ENCODE peak calls at places on chromosomes 13 and 19, in five cellular contexts. C is breast epithelium, P is PC-3, G is endothelial cell of umbilical vein, O is stomach. Y is an unnamed sample.

GRCh38 chr19:46746281-46746965 is at the start of gene STRN4:
- DNase-seq in C (no peak), G (no peak), O (peak), P (peak), Y (no peak)

GRCh38 chr13:27450921-27451461 is 627 bp upstream of the MTIF3 start:
- DNase-seq in P (peak), C (peak), G (peak), O (peak), Y (peak)

GRCh38 chr19:38815059-38816001 is 2.6 kb upstream of the LGALS4 start:
- DNase-seq in C (no peak), O (no peak), G (no peak), P (no peak), Y (no peak)

GRCh38 chr19:2476451-2477140 is 669 bp downstream of the GADD45B start:
- DNase-seq in G (peak), O (peak), C (no peak), P (peak), Y (no peak)

GRCh38 chr13:107518292-107518691 is 697.0 kb downstream of the LIG4 start:
- DNase-seq in C (no peak), P (peak), G (peak), O (no peak), Y (no peak)

GRCh38 chr13:30731658-30732390 is 3.5 kb upstream of the ALOX5AP start:
- DNase-seq in O (no peak), P (no peak), G (no peak), C (no peak), Y (no peak)

GRCh38 chr13:111210488-111210887 is 95.4 kb downstream of the ARHGEF7 start:
- DNase-seq in G (peak), P (peak), C (no peak), O (no peak), Y (peak)

GRCh38 chr19:12792048-12792852 is 964 bp downstream of the JUNB start:
- DNase-seq in C (peak), O (peak), G (peak), P (peak), Y (peak)

GRCh38 chr19:776549-776948 is 20.7 kb upstream of the PTBP1 start:
- DNase-seq in O (no peak), G (no peak), P (no peak), C (no peak), Y (peak)

GRCh38 chr19:32373614-32374295 is 28.3 kb downstream of the ZNF507 start:
- DNase-seq in O (peak), P (peak), C (peak), G (peak), Y (peak)

GRCh38 chr13:38530492-38530891 is 156.4 kb upstream of the FREM2 start:
- DNase-seq in C (no peak), P (peak), O (no peak), G (no peak), Y (peak)

GRCh38 chr19:46736544-46737274 is 9.1 kb upstream of the FKRP start:
- DNase-seq in C (no peak), P (no peak), O (peak), G (no peak), Y (no peak)

GRCh38 chr13:87671031-87671823 is at the start of gene SLITRK5:
- DNase-seq in C (no peak), O (peak), G (peak), P (peak), Y (peak)

GRCh38 chr13:73809561-73809960 is 324.6 kb downstream of the KLF12 start:
- DNase-seq in P (peak), G (peak), C (no peak), O (no peak), Y (peak)

GRCh38 chr19:47720669-47721068 is 7.4 kb downstream of the EHD2 start:
- DNase-seq in P (no peak), G (no peak), O (no peak), C (no peak), Y (no peak)

GRCh38 chr13:51380269-51380668 is 40.8 kb downstream of the SERPINE3 start:
- DNase-seq in G (peak), C (no peak), P (peak), O (no peak), Y (peak)

GRCh38 chr19:13255041-13255718 is 105.0 kb downstream of the IER2 start:
- DNase-seq in O (no peak), G (no peak), P (no peak), C (no peak), Y (no peak)

GRCh38 chr19:44882063-44882462 is 9.0 kb upstream of the TOMM40 start:
- DNase-seq in P (no peak), O (no peak), G (no peak), C (no peak), Y (no peak)

GRCh38 chr13:111289251-111289650 is 31.2 kb upstream of the TEX29 start:
- DNase-seq in G (no peak), P (no peak), O (no peak), C (no peak), Y (no peak)

GRCh38 chr13:62357887-62358645 is 942.4 kb upstream of the PCDH20 start:
- DNase-seq in O (no peak), P (peak), G (peak), C (no peak), Y (peak)

GRCh38 chr13:95676775-95677563 is at the start of gene DNAJC3:
- DNase-seq in O (peak), P (peak), C (peak), G (peak), Y (peak)

GRCh38 chr19:18788782-18789421 is 2.2 kb downstream of the COMP start:
- DNase-seq in C (no peak), P (no peak), G (no peak), O (no peak), Y (no peak)

GRCh38 chr13:24511824-24512207 is 762 bp downstream of the PARP4 start:
- DNase-seq in O (no peak), G (no peak), C (no peak), P (no peak), Y (no peak)

GRCh38 chr19:43754562-43755255 is at the start of gene SMG9:
- DNase-seq in O (peak), C (peak), G (peak), P (peak), Y (peak)

GRCh38 chr13:87736849-87737400 is 65.8 kb downstream of the SLITRK5 start:
- DNase-seq in C (no peak), O (no peak), P (no peak), G (no peak), Y (peak)

GRCh38 chr19:1598777-1599459 is 6.3 kb upstream of the MBD3 start:
- DNase-seq in C (no peak), O (no peak), P (no peak), G (no peak), Y (no peak)

GRCh38 chr13:29496241-29496712 is 99.2 kb downstream of the SLC7A1 start:
- DNase-seq in C (no peak), P (peak), O (peak), G (no peak), Y (peak)

GRCh38 chr19:2274937-2275535 is 6.9 kb downstream of the PEAK3 start:
- DNase-seq in P (peak), G (peak), C (peak), O (peak), Y (no peak)

GRCh38 chr13:108915634-108916497 is 286.5 kb downstream of the MYO16 start:
- DNase-seq in G (peak), O (peak), P (peak), C (peak), Y (peak)

GRCh38 chr13:28754698-28755545 is 36.2 kb upstream of the SLC46A3 start:
- DNase-seq in P (peak), C (no peak), G (peak), O (no peak), Y (no peak)

GRCh38 chr13:44272692-44273091 is 100.9 kb upstream of the SERP2 start:
- DNase-seq in P (no peak), G (no peak), C (no peak), O (no peak), Y (no peak)

GRCh38 chr19:42048992-42049391 is 21.0 kb downstream of the GRIK5 start:
- DNase-seq in P (peak), O (no peak), G (no peak), C (no peak), Y (peak)

GRCh38 chr19:1529430-1529816 is 5.5 kb downstream of the PLK5 start:
- DNase-seq in C (no peak), O (no peak), P (no peak), G (no peak), Y (no peak)

GRCh38 chr19:45547965-45548609 is 36.5 kb downstream of the OPA3 start:
- DNase-seq in O (no peak), C (peak), P (peak), G (no peak), Y (peak)

GRCh38 chr13:36261976-36262375 is 35.6 kb downstream of the CCDC169 start:
- DNase-seq in C (no peak), O (no peak), G (no peak), P (no peak), Y (no peak)

GRCh38 chr19:18769989-18770528 is 21.0 kb downstream of the COMP start:
- DNase-seq in C (no peak), O (no peak), G (no peak), P (no peak), Y (no peak)

GRCh38 chr13:82657471-82657870 is 1224.8 kb downstream of the SLITRK1 start:
- DNase-seq in O (no peak), P (no peak), C (no peak), G (no peak), Y (no peak)

GRCh38 chr19:558770-559439 is 13.5 kb upstream of the BSG start:
- DNase-seq in P (no peak), C (peak), O (peak), G (no peak), Y (no peak)

GRCh38 chr13:50812242-50812641 is 31.2 kb downstream of the DLEU7 start:
- DNase-seq in P (no peak), O (no peak), C (no peak), G (no peak), Y (no peak)

GRCh38 chr13:101490400-101491015 is 38.0 kb downstream of the ITGBL1 start:
- DNase-seq in O (no peak), C (no peak), P (peak), G (peak), Y (peak)

GRCh38 chr13:67063036-67063435 is 167.1 kb downstream of the PCDH9 start:
- DNase-seq in C (peak), G (no peak), P (no peak), O (no peak), Y (no peak)
- TF ChIP-seq CTCF in C (no peak), G (no peak), P (no peak), O (no peak), Y (no peak)

GRCh38 chr13:20812890-20813289 is 39.1 kb upstream of the EEF1AKMT1 start:
- DNase-seq in P (no peak), O (no peak), G (peak), C (no peak), Y (no peak)

GRCh38 chr13:20819715-20820114 is 46.0 kb upstream of the EEF1AKMT1 start:
- DNase-seq in C (no peak), G (no peak), P (no peak), O (no peak), Y (no peak)

GRCh38 chr13:20814224-20814910 is 40.6 kb upstream of the EEF1AKMT1 start:
- DNase-seq in C (peak), G (peak), P (peak), O (peak), Y (peak)

GRCh38 chr13:20810808-20811207 is 37.0 kb upstream of the EEF1AKMT1 start:
- DNase-seq in C (no peak), P (no peak), G (no peak), O (no peak), Y (no peak)

DNA sequence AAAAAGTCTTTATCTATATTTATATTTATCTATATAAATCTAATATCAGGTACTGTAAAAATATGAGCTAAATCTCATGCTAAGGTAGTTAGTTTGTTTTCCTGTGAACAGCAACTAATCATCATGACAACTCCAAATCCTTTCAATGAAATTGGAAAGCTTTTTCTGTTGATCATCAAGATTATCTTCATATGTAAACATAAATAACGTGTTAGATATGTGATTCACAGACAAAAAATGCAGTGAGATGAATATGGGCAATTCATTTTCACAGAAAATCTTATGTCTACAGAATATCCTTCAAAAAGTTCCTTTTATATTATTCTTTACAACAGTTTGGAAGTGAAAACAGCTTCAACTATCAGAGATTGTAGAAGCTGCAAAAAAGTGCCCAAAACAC is 41.7 kb upstream of the EEF1AKMT1 start:
- DNase-seq in P (peak), O (no peak), C (no peak), G (peak), Y (no peak)
- H3K27ac ChIP-seq in P (no peak), O (peak), C (peak), G (peak), Y (no peak)

GRCh38 chr19:50728084-50728737 is 5.0 kb downstream of the CLEC11A start:
- DNase-seq in G (peak), P (no peak), C (peak), O (peak), Y (no peak)

GRCh38 chr19:50724522-50725217 is 1.5 kb downstream of the CLEC11A start:
- DNase-seq in O (peak), P (peak), C (peak), G (peak), Y (peak)

GRCh38 chr19:50725218-50725931 is 2.2 kb downstream of the CLEC11A start:
- DNase-seq in G (no peak), C (no peak), O (no peak), P (no peak), Y (no peak)

GRCh38 chr19:50725932-50726230 is 2.7 kb downstream of the CLEC11A start:
- DNase-seq in C (no peak), G (no peak), O (no peak), P (no peak), Y (no peak)

GRCh38 chr19:50729894-50730293 is 6.7 kb downstream of the CLEC11A start:
- DNase-seq in P (no peak), C (no peak), G (no peak), O (no peak), Y (no peak)
- TF ChIP-seq CTCF in P (no peak), C (no peak), G (no peak), O (no peak), Y (no peak)

GRCh38 chr13:60169239-60170031 is 5.7 kb upstream of the DIAPH3 start:
- DNase-seq in C (no peak), G (no peak), P (peak), O (no peak), Y (no peak)
- H3K27ac ChIP-seq in C (no peak), G (no peak), P (no peak), O (no peak), Y (no peak)

GRCh38 chr19:56222901-56223300 is 20.8 kb downstream of the ZSCAN5C start:
- DNase-seq in G (no peak), C (no peak), O (no peak), P (no peak), Y (no peak)
- TF ChIP-seq CTCF in G (no peak), C (no peak), O (no peak), P (peak), Y (no peak)

GRCh38 chr19:57947419-57948134 is at the start of gene ZNF256:
- DNase-seq in G (peak), P (peak), C (peak), O (peak), Y (peak)
- H3K27ac ChIP-seq in G (no peak), P (no peak), C (peak), O (peak), Y (peak)

GRCh38 chr13:39779337-39780270 is 124.1 kb downstream of the COG6 start:
- DNase-seq in C (no peak), P (peak), O (no peak), G (peak), Y (no peak)

GRCh38 chr13:39777021-39777420 is 121.6 kb downstream of the COG6 start:
- DNase-seq in O (no peak), P (no peak), C (no peak), G (no peak), Y (no peak)

GRCh38 chr13:39776439-39776838 is 121.0 kb downstream of the COG6 start:
- DNase-seq in C (no peak), O (no peak), G (peak), P (peak), Y (peak)

GRCh38 chr13:39773833-39774232 is 118.4 kb downstream of the COG6 start:
- DNase-seq in P (peak), C (no peak), G (peak), O (no peak), Y (no peak)

GRCh38 chr13:39777527-39778061 is 122.1 kb downstream of the COG6 start:
- DNase-seq in G (peak), P (peak), C (no peak), O (no peak), Y (peak)
- TF ChIP-seq CTCF in G (peak), P (peak), C (no peak), O (no peak), Y (peak)

GRCh38 chr13:113229791-113230190 is 20.4 kb downstream of the CUL4A start:
- DNase-seq in C (no peak), P (no peak), O (no peak), G (no peak), Y (no peak)
- H3K27ac ChIP-seq in C (no peak), P (no peak), O (no peak), G (no peak), Y (no peak)

Y was measured in foreskin keratinocyte.